ENCODE peak calls at places on chromosomes 2 and 18, in five cellular contexts. L, R, V, F and D are unnamed samples.

GRCh38 chr2:66721776-66722175 is 286.9 kb downstream of the MEIS1 start:
- DNase-seq in F (no peak), L (no peak), V (no peak), R (no peak), D (no peak)

GRCh38 chr2:70671059-70671685 is 96.8 kb downstream of the ADD2 start:
- DNase-seq in V (no peak), R (no peak), F (no peak), L (no peak), D (peak)

GRCh38 chr2:64914735-64915509 is 74.3 kb upstream of the SLC1A4 start:
- DNase-seq in L (no peak), V (no peak), R (no peak), F (no peak), D (no peak)

GRCh38 chr2:2698182-2699116 is 367.4 kb upstream of the MYT1L start:
- DNase-seq in R (no peak), V (no peak), F (no peak), L (no peak), D (no peak)

GRCh38 chr2:235330775-235331438 is 162.9 kb upstream of the AGAP1 start:
- DNase-seq in L (peak), V (no peak), F (no peak), R (no peak), D (peak)

GRCh38 chr2:206105541-206105940 is 19.6 kb upstream of the INO80D start:
- DNase-seq in F (no peak), L (no peak), V (no peak), R (no peak), D (no peak)

GRCh38 chr2:151691621-151692020 is 42.7 kb downstream of the NEB start:
- DNase-seq in F (no peak), L (no peak), R (no peak), V (no peak), D (no peak)

GRCh38 chr18:42028232-42028832 is 73.3 kb downstream of the PIK3C3 start:
- DNase-seq in V (peak), R (peak), F (no peak), L (no peak), D (peak)

GRCh38 chr18:23451011-23451410 is 2.1 kb upstream of the RIOK3 start:
- DNase-seq in F (no peak), V (no peak), R (no peak), L (no peak), D (no peak)

GRCh38 chr2:75621228-75621627 is 25.4 kb upstream of the MRPL19 start:
- DNase-seq in L (no peak), F (no peak), V (no peak), R (no peak), D (no peak)

GRCh38 chr2:25292408-25292807 is 49.3 kb downstream of the DNMT3A start:
- DNase-seq in L (no peak), V (no peak), F (no peak), R (no peak), D (no peak)

GRCh38 chr2:18531198-18531597 is 29.3 kb downstream of the RDH14 start:
- DNase-seq in L (no peak), V (no peak), R (no peak), F (no peak), D (no peak)

GRCh38 chr2:21924640-21925285 is 801.0 kb downstream of the TDRD15 start:
- DNase-seq in V (no peak), L (no peak), F (no peak), R (no peak), D (no peak)

GRCh38 chr18:34710430-34711386 is 610 bp downstream of the DTNA start:
- DNase-seq in R (peak), L (no peak), F (no peak), V (no peak), D (peak)

GRCh38 chr2:230712443-230713330 is at the start of gene CAB39:
- DNase-seq in L (no peak), F (peak), V (peak), R (peak), D (peak)

GRCh38 chr2:109448946-109449788 is 164.6 kb downstream of the SEPTIN10 start:
- DNase-seq in F (no peak), R (no peak), L (no peak), V (no peak), D (no peak)